ENCODE peak calls at places on chromosomes 13 and 19, in eight cellular contexts. M, R, P, Q, X, B, K and U are unnamed samples.

GRCh38 chr13:50387124-50387581 is 371.9 kb downstream of the KCNRG start:
- DNase-seq in M (peak), R (peak), P (peak), Q (peak), X (peak), B (peak), K (peak), U (peak)

GRCh38 chr13:43785166-43785680 is 1.5 kb downstream of the ENOX1 start:
- DNase-seq in M (no peak), R (peak), P (no peak), Q (no peak), X (no peak), B (no peak), K (no peak), U (no peak)

GRCh38 chr19:34675919-34676318 is 1.0 kb downstream of the SCGB2B2 start:
- DNase-seq in M (no peak), R (no peak), P (no peak), Q (no peak), X (no peak), B (no peak), K (no peak), U (no peak)

GRCh38 chr13:31045621-31046081 is 113.2 kb downstream of the TEX26 start:
- DNase-seq in M (peak), R (no peak), P (peak), Q (peak), X (peak), B (peak), K (no peak), U (no peak)

GRCh38 chr19:19356901-19357566 is 36.4 kb downstream of the MAU2 start:
- DNase-seq in M (no peak), R (no peak), P (no peak), Q (no peak), X (no peak), B (no peak), K (no peak), U (no peak)

GRCh38 chr13:46961719-46962118 is 64.9 kb upstream of the HTR2A start:
- DNase-seq in M (peak), R (no peak), P (peak), Q (no peak), X (no peak), B (no peak), K (no peak), U (no peak)

GRCh38 chr19:51098366-51099069 is 9.7 kb downstream of the CTU1 start:
- DNase-seq in M (no peak), R (no peak), P (no peak), Q (peak), X (no peak), B (peak), K (no peak), U (no peak)

GRCh38 chr13:72983085-72983768 is 75.6 kb upstream of the KLF5 start:
- DNase-seq in M (peak), R (no peak), P (no peak), Q (peak), X (no peak), B (peak), K (no peak), U (no peak)

GRCh38 chr13:87671824-87672603 is 843 bp downstream of the SLITRK5 start:
- DNase-seq in M (no peak), R (peak), P (no peak), Q (peak), X (no peak), B (no peak), K (peak), U (no peak)

GRCh38 chr19:15195987-15196682 is 4.7 kb downstream of the NOTCH3 start:
- DNase-seq in M (peak), R (peak), P (peak), Q (peak), X (no peak), B (no peak), K (no peak), U (no peak)

GRCh38 chr19:23075031-23075733 is 41.6 kb upstream of the ZNF730 start:
- DNase-seq in M (peak), R (peak), P (peak), Q (peak), X (no peak), B (peak), K (peak), U (peak)

GRCh38 chr13:77492982-77493381 is 42.5 kb upstream of the SCEL start:
- DNase-seq in M (peak), R (no peak), P (peak), Q (no peak), X (no peak), B (no peak), K (peak), U (no peak)

GRCh38 chr19:45860359-45861259 is 2.3 kb downstream of the SYMPK start:
- DNase-seq in M (no peak), R (no peak), P (peak), Q (no peak), X (no peak), B (no peak), K (no peak), U (no peak)

GRCh38 chr13:59477011-59477410 is 686.7 kb downstream of the DIAPH3 start:
- DNase-seq in M (peak), R (no peak), P (no peak), Q (no peak), X (no peak), B (no peak), K (peak), U (no peak)

GRCh38 chr13:114143806-114144605 is 11.6 kb upstream of the RASA3 start:
- DNase-seq in M (no peak), R (peak), P (no peak), Q (peak), X (no peak), B (no peak), K (peak), U (no peak)
- TF ChIP-seq CTCF in M (no peak), R (peak), P (peak), Q (no peak), X (no peak), B (no peak), K (peak), U (no peak)

GRCh38 chr19:41367848-41368301 is 3.9 kb upstream of the B9D2 start:
- DNase-seq in M (peak), R (no peak), P (peak), Q (no peak), X (no peak), B (no peak), K (no peak), U (no peak)

GRCh38 chr19:41364546-41365391 is 820 bp upstream of the B9D2 start:
- DNase-seq in M (no peak), R (no peak), P (no peak), Q (no peak), X (no peak), B (no peak), K (no peak), U (no peak)

GRCh38 chr19:41363371-41363752 is 587 bp downstream of the B9D2 start:
- DNase-seq in M (no peak), R (no peak), P (no peak), Q (no peak), X (no peak), B (no peak), K (no peak), U (no peak)

GRCh38 chr19:41363753-41364545 is at the start of gene B9D2:
- DNase-seq in M (peak), R (peak), P (peak), Q (peak), X (peak), B (peak), K (peak), U (peak)

GRCh38 chr19:41366089-41366488 is 2.1 kb upstream of the B9D2 start:
- DNase-seq in M (no peak), R (no peak), P (no peak), Q (no peak), X (no peak), B (no peak), K (no peak), U (no peak)
- TF ChIP-seq CTCF in M (peak), R (no peak), P (no peak), Q (no peak), X (no peak), B (no peak), K (peak), U (no peak)

DNA sequence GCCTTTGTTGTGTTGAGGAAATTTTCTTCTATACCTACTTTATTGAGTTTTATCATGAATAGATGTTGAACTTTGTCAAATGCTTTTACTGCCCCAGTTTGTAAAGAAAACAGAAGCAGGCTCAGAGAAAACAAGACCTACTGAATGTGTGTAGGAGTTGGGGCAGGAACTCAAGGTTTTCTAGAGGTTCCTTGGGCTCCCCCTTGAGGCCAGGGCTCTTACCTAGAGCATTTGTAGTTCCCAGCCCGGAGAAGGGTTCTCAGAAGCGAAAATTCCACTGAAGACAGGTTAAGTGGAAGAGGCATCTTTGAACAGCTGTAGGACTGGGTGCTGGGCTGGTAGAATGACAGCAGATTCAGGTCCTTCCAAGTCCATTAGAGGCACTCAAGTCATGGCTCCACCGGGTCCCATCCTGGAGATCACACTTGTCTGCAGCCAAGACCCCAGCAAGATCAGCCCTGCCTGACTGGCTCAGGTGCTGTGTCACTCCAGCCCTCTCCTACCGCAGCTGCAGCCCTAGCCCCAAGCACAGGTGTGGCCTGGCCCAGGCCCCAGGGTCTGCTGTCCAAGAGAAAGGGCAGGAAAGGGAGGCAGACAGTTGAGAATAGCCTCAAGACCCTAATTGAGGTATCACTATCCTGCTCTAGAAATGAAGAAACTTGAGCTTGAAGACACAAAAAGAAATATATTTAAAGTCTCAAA is 425.5 kb downstream of the PCDH20 start:
- DNase-seq in M (peak), R (no peak), P (peak), Q (no peak), X (no peak), B (no peak), K (no peak), U (no peak)
- TF ChIP-seq CTCF in M (no peak), R (no peak), P (peak), Q (no peak), X (no peak), B (no peak), K (peak), U (no peak)

DNA sequence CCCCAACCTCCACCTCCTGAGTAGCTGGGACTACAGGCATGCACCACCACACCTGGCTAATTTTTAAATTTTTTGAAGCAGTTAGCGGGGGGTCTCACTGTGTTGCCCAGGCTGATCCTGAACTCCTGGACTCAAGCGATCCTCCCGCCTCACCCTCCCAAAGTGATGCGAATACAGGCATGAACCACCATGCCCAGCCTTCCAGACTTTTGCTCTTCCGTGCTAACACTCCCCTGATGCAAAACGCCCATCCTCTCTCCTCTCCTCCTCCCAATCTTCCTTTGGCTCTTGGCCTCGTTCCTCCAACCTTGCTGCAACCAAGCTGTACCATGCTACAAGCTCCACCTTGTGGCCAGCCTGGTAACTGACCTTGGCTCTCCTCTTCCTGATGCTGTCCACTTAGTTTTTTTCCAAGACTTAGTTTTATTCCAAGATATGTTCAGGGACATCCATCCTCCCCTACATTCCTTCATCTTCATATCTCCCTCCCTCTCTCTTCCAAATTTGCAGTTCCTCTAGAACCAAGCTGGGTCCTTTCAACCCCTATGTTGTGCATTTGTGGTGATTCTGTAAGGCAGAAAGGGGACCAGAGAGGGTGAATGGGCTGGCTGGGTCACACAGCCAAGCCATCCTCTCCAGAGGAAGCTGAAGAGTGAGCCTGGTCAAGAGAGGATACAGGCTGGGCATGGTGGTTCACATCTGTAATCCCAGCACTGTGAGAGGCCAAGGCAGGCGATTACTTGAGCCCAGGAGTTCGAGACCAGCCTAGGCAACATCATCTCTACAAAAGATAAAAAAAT is 32.8 kb downstream of the TINCR start:
- DNase-seq in M (peak), R (peak), P (peak), Q (no peak), X (no peak), B (no peak), K (peak), U (no peak)
- TF ChIP-seq CTCF in M (peak), R (peak), P (peak), Q (no peak), X (no peak), B (no peak), K (peak), U (no peak)